ENCODE peak calls at places on chromosomes 11 and 22, in five cellular contexts. One of them, this sample, is unnamed.

GRCh38 chr11:96072592-96072991 is 148.7 kb upstream of the MTMR2 start:
- DNase-seq in stimulated activated CD8-positive, alpha-beta memory T cell treated with anti-CD3 and anti-CD28 coated beads, Interleukin-7, amount 100 ng/mL, for 4 hours: no peak
- DNase-seq in iPS-NIHi11: no peak
- DNase-seq in PC-9: no peak
- DNase-seq in stimulated activated CD4-positive, alpha-beta T cell treated with anti-CD3 and anti-CD28 coated beads, Interleukin-4, amount 100 ng/mL, for 24 hours: no peak
- DNase-seq in this sample: no peak

GRCh38 chr22:31652129-31652528 is 9.9 kb downstream of the PISD start:
- DNase-seq in PC-9: no peak
- DNase-seq in stimulated activated CD4-positive, alpha-beta T cell treated with anti-CD3 and anti-CD28 coated beads, Interleukin-4, amount 100 ng/mL, for 24 hours: no peak
- DNase-seq in stimulated activated CD8-positive, alpha-beta memory T cell treated with anti-CD3 and anti-CD28 coated beads, Interleukin-7, amount 100 ng/mL, for 4 hours: no peak
- DNase-seq in iPS-NIHi11: no peak
- DNase-seq in this sample: no peak

GRCh38 chr11:88280673-88281316 is 56.7 kb downstream of the CTSC start:
- DNase-seq in PC-9: no peak
- DNase-seq in iPS-NIHi11: no peak
- DNase-seq in stimulated activated CD4-positive, alpha-beta T cell treated with anti-CD3 and anti-CD28 coated beads, Interleukin-4, amount 100 ng/mL, for 24 hours: no peak
- DNase-seq in stimulated activated CD8-positive, alpha-beta memory T cell treated with anti-CD3 and anti-CD28 coated beads, Interleukin-7, amount 100 ng/mL, for 4 hours: no peak
- DNase-seq in this sample: peak

GRCh38 chr11:9973921-9974320 is 310.0 kb downstream of the SWAP70 start:
- DNase-seq in stimulated activated CD4-positive, alpha-beta T cell treated with anti-CD3 and anti-CD28 coated beads, Interleukin-4, amount 100 ng/mL, for 24 hours: no peak
- DNase-seq in iPS-NIHi11: no peak
- DNase-seq in stimulated activated CD8-positive, alpha-beta memory T cell treated with anti-CD3 and anti-CD28 coated beads, Interleukin-7, amount 100 ng/mL, for 4 hours: no peak
- DNase-seq in PC-9: no peak
- DNase-seq in this sample: no peak

GRCh38 chr11:47192111-47192510 is 5.9 kb upstream of the PACSIN3 start:
- DNase-seq in stimulated activated CD4-positive, alpha-beta T cell treated with anti-CD3 and anti-CD28 coated beads, Interleukin-4, amount 100 ng/mL, for 24 hours: no peak
- DNase-seq in iPS-NIHi11: no peak
- DNase-seq in stimulated activated CD8-positive, alpha-beta memory T cell treated with anti-CD3 and anti-CD28 coated beads, Interleukin-7, amount 100 ng/mL, for 4 hours: no peak
- DNase-seq in PC-9: peak
- DNase-seq in this sample: no peak

GRCh38 chr22:22110548-22111266 is 128.1 kb upstream of the TOP3B start:
- DNase-seq in stimulated activated CD4-positive, alpha-beta T cell treated with anti-CD3 and anti-CD28 coated beads, Interleukin-4, amount 100 ng/mL, for 24 hours: peak
- DNase-seq in PC-9: no peak
- DNase-seq in stimulated activated CD8-positive, alpha-beta memory T cell treated with anti-CD3 and anti-CD28 coated beads, Interleukin-7, amount 100 ng/mL, for 4 hours: no peak
- DNase-seq in iPS-NIHi11: peak
- DNase-seq in this sample: no peak

GRCh38 chr22:41446057-41446501 is 522 bp downstream of the TOB2 start:
- DNase-seq in PC-9: no peak
- DNase-seq in iPS-NIHi11: no peak
- DNase-seq in stimulated activated CD4-positive, alpha-beta T cell treated with anti-CD3 and anti-CD28 coated beads, Interleukin-4, amount 100 ng/mL, for 24 hours: peak
- DNase-seq in stimulated activated CD8-positive, alpha-beta memory T cell treated with anti-CD3 and anti-CD28 coated beads, Interleukin-7, amount 100 ng/mL, for 4 hours: no peak
- DNase-seq in this sample: peak

GRCh38 chr11:43925932-43926505 is 16.4 kb upstream of the C11orf96 start:
- DNase-seq in stimulated activated CD4-positive, alpha-beta T cell treated with anti-CD3 and anti-CD28 coated beads, Interleukin-4, amount 100 ng/mL, for 24 hours: no peak
- DNase-seq in iPS-NIHi11: no peak
- DNase-seq in PC-9: no peak
- DNase-seq in stimulated activated CD8-positive, alpha-beta memory T cell treated with anti-CD3 and anti-CD28 coated beads, Interleukin-7, amount 100 ng/mL, for 4 hours: no peak
- DNase-seq in this sample: no peak

GRCh38 chr11:43508511-43508918 is 149.8 kb downstream of the TTC17 start:
- DNase-seq in stimulated activated CD4-positive, alpha-beta T cell treated with anti-CD3 and anti-CD28 coated beads, Interleukin-4, amount 100 ng/mL, for 24 hours: no peak
- DNase-seq in PC-9: peak
- DNase-seq in iPS-NIHi11: no peak
- DNase-seq in stimulated activated CD8-positive, alpha-beta memory T cell treated with anti-CD3 and anti-CD28 coated beads, Interleukin-7, amount 100 ng/mL, for 4 hours: no peak
- DNase-seq in this sample: no peak

GRCh38 chr22:25903294-25903693 is 161.3 kb downstream of the MYO18B start:
- DNase-seq in stimulated activated CD4-positive, alpha-beta T cell treated with anti-CD3 and anti-CD28 coated beads, Interleukin-4, amount 100 ng/mL, for 24 hours: no peak
- DNase-seq in PC-9: no peak
- DNase-seq in stimulated activated CD8-positive, alpha-beta memory T cell treated with anti-CD3 and anti-CD28 coated beads, Interleukin-7, amount 100 ng/mL, for 4 hours: no peak
- DNase-seq in iPS-NIHi11: peak
- DNase-seq in this sample: no peak

GRCh38 chr22:30225220-30225922 is 21.2 kb downstream of the LIF start:
- DNase-seq in PC-9: peak
- DNase-seq in stimulated activated CD8-positive, alpha-beta memory T cell treated with anti-CD3 and anti-CD28 coated beads, Interleukin-7, amount 100 ng/mL, for 4 hours: no peak
- DNase-seq in stimulated activated CD4-positive, alpha-beta T cell treated with anti-CD3 and anti-CD28 coated beads, Interleukin-4, amount 100 ng/mL, for 24 hours: no peak
- DNase-seq in iPS-NIHi11: no peak
- DNase-seq in this sample: no peak

GRCh38 chr11:94417386-94417987 is 16.3 kb upstream of the GPR83 start:
- DNase-seq in iPS-NIHi11: no peak
- DNase-seq in stimulated activated CD4-positive, alpha-beta T cell treated with anti-CD3 and anti-CD28 coated beads, Interleukin-4, amount 100 ng/mL, for 24 hours: no peak
- DNase-seq in PC-9: no peak
- DNase-seq in stimulated activated CD8-positive, alpha-beta memory T cell treated with anti-CD3 and anti-CD28 coated beads, Interleukin-7, amount 100 ng/mL, for 4 hours: no peak
- DNase-seq in this sample: no peak

GRCh38 chr22:19710769-19711106 is 3.6 kb upstream of the SEPTIN5 start:
- DNase-seq in stimulated activated CD8-positive, alpha-beta memory T cell treated with anti-CD3 and anti-CD28 coated beads, Interleukin-7, amount 100 ng/mL, for 4 hours: no peak
- DNase-seq in iPS-NIHi11: no peak
- DNase-seq in stimulated activated CD4-positive, alpha-beta T cell treated with anti-CD3 and anti-CD28 coated beads, Interleukin-4, amount 100 ng/mL, for 24 hours: no peak
- DNase-seq in PC-9: no peak
- DNase-seq in this sample: no peak

This sample was measured in prostate gland.